ENCODE peak calls at places on chromosomes 3 and 15, in eight cellular contexts. V is activated CD4-positive, alpha-beta T cell treated with anti-CD3 and anti-CD28 coated beads, Interleukin-2, amount 50 U/mL, for 24 hours; I is transverse colon; J is amygdala; P is uterus; D is HFFc6; F is NCI-H1436 treated with DMSO at 0.1 percent for 48 hours; A is NCI-H1092 treated with DMSO at 0.1 percent for 48 hours. N is an unnamed sample.

GRCh38 chr3:157868168-157868567 is 238.1 kb downstream of the SHOX2 start:
- DNase-seq in J (no peak), F (no peak), D (peak), I (no peak), P (no peak), A (no peak), V (no peak), N (no peak)

GRCh38 chr3:187066228-187066995 is 72.9 kb downstream of the RPL39L start:
- DNase-seq in V (peak), P (no peak), I (no peak), A (peak), D (peak), F (no peak), J (no peak), N (no peak)

GRCh38 chr3:181488536-181488935 is 223.2 kb upstream of the SOX2 start:
- DNase-seq in J (no peak), P (no peak), F (peak), D (no peak), V (no peak), I (no peak), A (no peak), N (no peak)

GRCh38 chr15:76196286-76196948 is 114.9 kb downstream of the ETFA start:
- DNase-seq in I (peak), V (no peak), F (no peak), P (peak), A (no peak), J (no peak), D (peak), N (peak)

GRCh38 chr15:40379853-40380252 is 2.7 kb upstream of the KNSTRN start:
- DNase-seq in A (no peak), V (no peak), I (peak), D (peak), J (no peak), P (no peak), F (no peak), N (peak)

GRCh38 chr3:128907706-128908445 is 28.5 kb downstream of the ACAD9 start:
- DNase-seq in F (no peak), A (no peak), J (no peak), P (no peak), I (no peak), V (no peak), D (no peak), N (no peak)

GRCh38 chr15:82749951-82750830 is 40.5 kb upstream of the AP3B2 start:
- DNase-seq in F (peak), V (peak), P (peak), A (peak), I (peak), D (peak), J (peak), N (peak)

GRCh38 chr3:16866447-16867025 is 18.2 kb upstream of the PLCL2 start:
- DNase-seq in P (no peak), V (no peak), A (no peak), F (no peak), J (no peak), D (peak), I (no peak), N (no peak)

GRCh38 chr15:67750371-67750770 is 74.9 kb upstream of the SKOR1 start:
- DNase-seq in F (no peak), I (no peak), P (no peak), D (no peak), V (no peak), J (no peak), A (no peak), N (no peak)